ENCODE peak calls at places on chromosome 22, in nine cellular contexts. K, R, W, E, Y, T, V, B and P are unnamed samples. For H3K27me3 and H3K4me1, the result is how much of the 10 kb centered on the place peaks cover.

GRCh38 chr22:38074181-38075104 is 9.5 kb downstream of the SLC16A8 start:
- DNase-seq in K (no peak), R (peak), W (no peak), E (peak), Y (peak), T (no peak), V (peak), B (no peak), P (no peak)

GRCh38 chr22:26170795-26171194 is 1.5 kb downstream of the SEZ6L start:
- DNase-seq in K (no peak), R (peak), W (no peak), E (peak), Y (peak), T (no peak), V (no peak), B (peak), P (no peak)

GRCh38 chr22:49237703-49238102 is 590.0 kb downstream of the BRD1 start:
- DNase-seq in K (peak), R (no peak), W (no peak), E (no peak), Y (no peak), T (no peak), V (no peak), B (no peak), P (no peak)

GRCh38 chr22:50215297-50216049 is 14.7 kb downstream of the SELENOO start:
- DNase-seq in K (no peak), R (no peak), W (no peak), E (no peak), Y (no peak), T (no peak), V (no peak), B (no peak), P (no peak)

GRCh38 chr22:44701187-44701586 is 817 bp upstream of the PRR5 start:
- DNase-seq in K (no peak), R (no peak), W (no peak), E (no peak), Y (no peak), T (no peak), V (no peak), B (no peak), P (no peak)

GRCh38 chr22:50706481-50707125 is 31.4 kb upstream of the ACR start:
- DNase-seq in K (no peak), R (no peak), W (no peak), E (no peak), Y (no peak), T (no peak), V (no peak), B (no peak), P (no peak)

GRCh38 chr22:22712092-22712658 is 67.8 kb downstream of the GGTLC2 start:
- DNase-seq in K (peak), R (no peak), W (no peak), E (no peak), Y (no peak), T (no peak), V (no peak), B (no peak), P (no peak)

GRCh38 chr22:44261861-44262595 is 50.7 kb downstream of the SHISAL1 start:
- DNase-seq in K (no peak), R (no peak), W (no peak), E (no peak), Y (peak), T (no peak), V (no peak), B (peak), P (no peak)

GRCh38 chr22:19349778-19350475 is 58.4 kb upstream of the CLTCL1 start:
- DNase-seq in K (no peak), R (no peak), W (no peak), E (no peak), Y (no peak), T (no peak), V (no peak), B (no peak), P (no peak)

GRCh38 chr22:37259540-37260029 is 15.5 kb upstream of the RAC2 start:
- DNase-seq in K (no peak), R (no peak), W (no peak), E (peak), Y (peak), T (no peak), V (peak), B (no peak), P (no peak)

GRCh38 chr22:44204937-44205712 is 24.4 kb downstream of the PARVG start:
- DNase-seq in K (no peak), R (no peak), W (no peak), E (no peak), Y (no peak), T (no peak), V (no peak), B (no peak), P (no peak)

GRCh38 chr22:18078329-18079041 is 695 bp downstream of the PEX26 start:
- DNase-seq in K (no peak), R (peak), W (peak), E (no peak), Y (peak), T (peak), V (peak), B (no peak), P (no peak)

GRCh38 chr22:40560551-40560950 is 76.0 kb downstream of the MRTFA start:
- DNase-seq in K (no peak), R (no peak), W (no peak), E (no peak), Y (no peak), T (no peak), V (peak), B (no peak), P (no peak)

GRCh38 chr22:50129121-50129734 is 39.4 kb downstream of the MOV10L1 start:
- DNase-seq in K (no peak), R (no peak), W (no peak), E (no peak), Y (no peak), T (no peak), V (peak), B (no peak), P (peak)

GRCh38 chr22:44396021-44396726 is 83.4 kb upstream of the SHISAL1 start:
- DNase-seq in K (peak), R (no peak), W (no peak), E (no peak), Y (peak), T (no peak), V (no peak), B (no peak), P (peak)

GRCh38 chr22:28426346-28427132 is 253.1 kb downstream of the TTC28 start:
- DNase-seq in K (no peak), R (no peak), W (no peak), E (no peak), Y (no peak), T (no peak), V (peak), B (no peak), P (no peak)

DNA sequence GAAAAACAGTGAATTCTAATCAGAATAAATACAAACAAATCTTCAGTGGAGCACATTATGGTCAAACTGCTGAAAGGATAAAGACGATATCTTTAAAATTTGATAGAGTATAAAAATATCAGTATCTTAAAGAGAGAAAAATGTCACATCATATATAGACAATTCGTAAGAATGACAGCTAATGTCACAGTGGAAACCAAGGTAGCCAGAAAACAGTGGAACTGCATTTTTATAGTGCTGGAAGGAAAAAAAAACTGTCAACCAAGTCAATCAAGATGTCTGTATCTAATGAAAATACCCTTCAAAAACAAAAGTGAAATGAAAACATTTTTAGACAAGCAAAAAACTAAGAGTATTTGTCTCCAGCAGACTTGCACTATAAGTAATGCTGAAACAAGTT is 73.4 kb upstream of the HMGXB4 start:
- DNase-seq in K (no peak), R (no peak), W (no peak), E (no peak), Y (no peak), T (no peak), V (no peak), B (no peak), P (no peak)
- H3K27me3 ChIP-seq in K (under half), R (under half), W (under half), E (under half), Y (under half), T (under half), V (under half), B (under half), P (under half)

GRCh38 chr22:39300198-39300830 is 19.1 kb downstream of the RPL3 start:
- DNase-seq in K (peak), R (no peak), W (no peak), E (no peak), Y (no peak), T (no peak), V (no peak), B (peak), P (no peak)
- H3K4me1 ChIP-seq in K (under half), R (under half), W (under half), E (under half), Y (under half), T (under half), V (under half), B (under half), P (under half)

GRCh38 chr22:46966495-46966845 is 204.0 kb downstream of the TBC1D22A start:
- DNase-seq in K (no peak), R (no peak), W (no peak), E (no peak), Y (no peak), T (no peak), V (peak), B (no peak), P (no peak)

GRCh38 chr22:46968848-46969247 is 206.4 kb downstream of the TBC1D22A start:
- DNase-seq in K (no peak), R (no peak), W (no peak), E (no peak), Y (no peak), T (no peak), V (no peak), B (no peak), P (no peak)

GRCh38 chr22:46966846-46967245 is 204.4 kb downstream of the TBC1D22A start:
- DNase-seq in K (no peak), R (no peak), W (no peak), E (no peak), Y (no peak), T (no peak), V (no peak), B (no peak), P (no peak)

GRCh38 chr22:46968359-46968740 is 205.9 kb downstream of the TBC1D22A start:
- DNase-seq in K (no peak), R (no peak), W (no peak), E (no peak), Y (no peak), T (no peak), V (no peak), B (no peak), P (no peak)

GRCh38 chr22:46967445-46968358 is 205.3 kb downstream of the TBC1D22A start:
- DNase-seq in K (no peak), R (no peak), W (no peak), E (no peak), Y (no peak), T (no peak), V (no peak), B (no peak), P (no peak)
- H3K27me3 ChIP-seq in K (under half), R (under half), W (under half), E (under half), Y (under half), T (under half), V (under half), B (under half), P (under half)

DNA sequence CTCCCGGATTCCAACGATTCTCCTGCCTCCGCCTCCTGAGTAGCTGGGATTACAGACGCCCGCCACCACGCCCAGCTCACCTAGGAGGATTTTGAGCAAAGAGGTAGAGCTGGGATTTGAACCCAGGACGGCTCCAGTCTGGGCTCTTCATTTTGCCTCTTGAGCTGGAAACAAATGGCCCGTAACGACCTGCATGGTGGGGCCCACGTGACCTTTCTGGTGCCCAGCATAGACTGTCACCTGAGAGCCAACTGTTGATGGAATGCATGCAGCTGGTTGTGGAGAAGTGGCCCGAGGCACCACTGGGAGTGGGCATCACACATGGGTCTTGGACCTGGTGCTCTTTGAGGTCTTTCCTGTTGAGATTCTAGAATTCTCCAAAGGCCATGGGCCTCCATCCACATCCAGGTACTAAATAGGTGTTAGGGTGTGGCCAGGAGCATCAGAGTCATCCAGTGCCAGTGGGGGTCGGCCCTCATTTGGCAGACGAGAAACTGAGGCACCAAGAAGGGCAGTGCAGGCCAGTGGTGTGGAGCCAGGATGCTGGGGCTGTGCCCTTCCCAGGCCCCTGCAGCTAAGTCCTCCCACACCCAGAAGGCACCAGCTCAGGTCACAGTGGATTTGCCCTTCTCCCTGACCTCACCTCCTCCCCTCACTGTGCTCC is 3.9 kb downstream of the ATF4 start:
- DNase-seq in K (no peak), R (no peak), W (no peak), E (no peak), Y (no peak), T (no peak), V (no peak), B (no peak), P (no peak)
- H3K4me1 ChIP-seq in K (under half), R (under half), W (half or more), E (under half), Y (under half), T (half or more), V (under half), B (under half), P (under half)

GRCh38 chr22:30348837-30349236 is 7.9 kb downstream of the SF3A1 start:
- DNase-seq in K (no peak), R (no peak), W (no peak), E (no peak), Y (no peak), T (no peak), V (no peak), B (no peak), P (no peak)
- H3K27me3 ChIP-seq in K (under half), R (under half), W (under half), E (under half), Y (under half), T (under half), V (under half), B (under half), P (under half)

GRCh38 chr22:46618104-46618647 is 2.0 kb upstream of the GRAMD4 start:
- DNase-seq in K (no peak), R (no peak), W (no peak), E (no peak), Y (no peak), T (no peak), V (no peak), B (no peak), P (peak)

GRCh38 chr22:46618667-46619066 is 1.5 kb upstream of the GRAMD4 start:
- DNase-seq in K (no peak), R (no peak), W (no peak), E (no peak), Y (no peak), T (no peak), V (no peak), B (no peak), P (no peak)

GRCh38 chr22:46619240-46619829 is 851 bp upstream of the GRAMD4 start:
- DNase-seq in K (no peak), R (no peak), W (no peak), E (no peak), Y (no peak), T (no peak), V (no peak), B (no peak), P (no peak)

GRCh38 chr22:46619830-46620501 is at the start of gene GRAMD4:
- DNase-seq in K (no peak), R (peak), W (no peak), E (peak), Y (no peak), T (no peak), V (no peak), B (peak), P (no peak)

DNA sequence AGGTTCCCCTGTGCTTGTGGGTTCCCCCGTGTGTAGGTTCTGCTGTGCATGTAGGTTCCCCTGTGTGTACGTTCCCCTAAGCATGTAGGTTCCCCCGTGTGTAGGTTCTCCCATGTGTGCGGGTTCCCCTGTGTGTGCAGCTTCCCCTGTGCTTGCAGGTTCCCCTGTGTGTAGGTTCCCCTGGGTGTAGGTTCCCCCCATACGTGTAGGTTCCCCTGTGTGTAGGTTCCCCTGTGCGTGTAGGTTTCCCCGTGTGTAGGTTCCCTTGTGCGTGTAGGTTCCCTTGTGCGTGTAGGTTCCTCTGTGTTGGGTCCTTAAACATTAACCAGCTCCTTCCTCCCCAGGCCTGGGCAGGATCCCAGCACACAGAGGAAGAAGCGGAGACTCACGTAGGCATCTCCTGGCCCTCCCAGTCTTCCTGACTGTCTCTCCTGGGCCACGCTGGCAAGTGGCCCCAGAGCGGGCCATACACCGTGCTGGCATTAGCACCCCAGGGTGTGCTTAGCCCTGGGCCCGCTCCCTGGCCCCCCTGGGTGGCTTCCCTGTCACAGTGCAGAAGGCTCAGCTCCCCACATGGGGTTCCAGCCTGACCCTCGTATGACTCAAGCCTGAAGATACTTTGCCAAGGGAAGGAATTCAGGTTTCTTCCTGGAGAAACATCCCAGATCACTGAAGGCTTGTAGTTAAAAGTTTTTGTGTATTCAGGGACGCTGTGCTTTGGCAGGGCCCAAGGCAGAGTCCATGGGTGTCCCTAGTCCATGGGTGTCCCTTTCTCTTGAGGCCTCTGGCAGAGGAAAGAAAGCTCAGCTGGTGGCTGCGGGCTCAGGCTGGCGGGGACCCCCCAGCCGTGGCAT is 2.7 kb upstream of the GRAMD4 start:
- DNase-seq in K (no peak), R (no peak), W (no peak), E (no peak), Y (no peak), T (no peak), V (peak), B (no peak), P (peak)
- H3K4me1 ChIP-seq in K (under half), R (under half), W (under half), E (under half), Y (under half), T (under half), V (under half), B (half or more), P (under half)

GRCh38 chr22:32804823-32805585 is 3.5 kb downstream of the TIMP3 start:
- DNase-seq in K (no peak), R (no peak), W (no peak), E (peak), Y (no peak), T (no peak), V (no peak), B (no peak), P (no peak)

GRCh38 chr22:32808038-32808445 is 6.5 kb downstream of the TIMP3 start:
- DNase-seq in K (no peak), R (no peak), W (no peak), E (no peak), Y (no peak), T (no peak), V (no peak), B (no peak), P (no peak)

GRCh38 chr22:32805586-32805881 is 4.0 kb downstream of the TIMP3 start:
- DNase-seq in K (no peak), R (no peak), W (no peak), E (no peak), Y (no peak), T (no peak), V (no peak), B (no peak), P (no peak)

GRCh38 chr22:32804036-32804435 is 2.5 kb downstream of the TIMP3 start:
- DNase-seq in K (no peak), R (no peak), W (no peak), E (no peak), Y (no peak), T (no peak), V (peak), B (peak), P (peak)

DNA sequence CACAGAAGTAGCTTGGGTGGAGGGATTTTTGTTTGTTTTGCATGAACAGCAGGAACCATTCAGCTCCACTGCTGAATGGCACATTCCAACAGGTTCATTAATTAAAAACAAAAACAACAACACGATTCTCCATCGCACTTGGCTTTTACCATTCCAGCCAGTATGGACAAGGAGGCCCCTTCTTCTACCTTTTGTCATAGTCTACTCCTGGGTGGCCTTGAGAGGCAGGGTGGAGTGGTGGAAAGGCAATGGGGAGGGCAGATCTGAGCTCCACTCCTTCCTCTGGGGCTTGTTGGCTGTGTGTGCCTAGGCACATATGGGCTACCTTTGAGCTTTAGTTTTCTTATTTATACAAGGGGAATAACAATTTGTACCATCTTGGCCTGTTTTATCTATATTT is 4.8 kb downstream of the TIMP3 start:
- DNase-seq in K (no peak), R (no peak), W (no peak), E (no peak), Y (no peak), T (no peak), V (no peak), B (no peak), P (no peak)
- H3K27me3 ChIP-seq in K (under half), R (under half), W (under half), E (under half), Y (under half), T (under half), V (under half), B (under half), P (under half)

DNA sequence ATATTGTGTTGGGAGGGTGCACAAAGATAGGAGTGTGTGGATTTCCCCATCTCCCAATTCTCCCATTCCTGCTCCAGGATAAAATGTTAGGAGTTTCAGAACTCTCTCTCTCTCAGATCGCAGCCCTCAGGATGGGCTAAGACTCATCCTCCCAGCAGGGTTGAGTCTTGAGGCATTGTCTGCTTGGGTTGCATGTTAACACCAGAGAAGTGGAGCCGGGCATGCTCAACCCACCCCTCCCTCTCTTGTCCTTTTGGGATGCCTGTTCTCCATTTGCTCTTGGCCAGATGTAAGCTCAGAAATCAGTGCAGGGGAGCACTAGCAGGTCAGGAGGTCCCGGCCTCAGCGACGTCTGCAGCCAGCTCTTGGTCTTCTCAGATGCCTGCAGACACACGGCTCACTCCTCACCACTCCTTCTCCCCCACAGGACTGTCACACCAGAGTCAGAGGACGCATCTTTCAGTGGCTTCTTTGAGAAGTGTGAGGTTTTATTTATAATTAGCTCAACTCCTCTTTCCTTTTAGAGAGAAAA is 1456.5 kb downstream of the TBC1D22A start:
- DNase-seq in K (no peak), R (no peak), W (no peak), E (peak), Y (peak), T (no peak), V (no peak), B (no peak), P (peak)
- H3K4me1 ChIP-seq in K (under half), R (under half), W (under half), E (under half), Y (under half), T (under half), V (under half), B (under half), P (under half)